ENCODE peak calls at places on chromosomes 6 and 20, in six cellular contexts. One of them, this sample, is unnamed.

GRCh38 chr6:119728220-119728750 is 378.7 kb upstream of the MAN1A1 start:
- DNase-seq in CD4-positive, CD25-positive, alpha-beta regulatory T cell: no peak
- DNase-seq in esophagus squamous epithelium: no peak
- DNase-seq in AG10803: no peak
- DNase-seq in ovary: no peak
- DNase-seq in brain microvascular endothelial cell: no peak
- DNase-seq in this sample: no peak

GRCh38 chr6:1439349-1439748 is 50.0 kb downstream of the FOXF2 start:
- DNase-seq in CD4-positive, CD25-positive, alpha-beta regulatory T cell: no peak
- DNase-seq in esophagus squamous epithelium: no peak
- DNase-seq in AG10803: no peak
- DNase-seq in ovary: no peak
- DNase-seq in brain microvascular endothelial cell: no peak
- DNase-seq in this sample: no peak

GRCh38 chr6:30814137-30815084 is 69.9 kb upstream of the DDR1 start:
- DNase-seq in CD4-positive, CD25-positive, alpha-beta regulatory T cell: no peak
- DNase-seq in esophagus squamous epithelium: no peak
- DNase-seq in AG10803: peak; percentile 69
- DNase-seq in ovary: no peak
- DNase-seq in brain microvascular endothelial cell: no peak
- DNase-seq in this sample: no peak

GRCh38 chr6:53796451-53796780 is 1.6 kb downstream of the LRRC1 start:
- DNase-seq in CD4-positive, CD25-positive, alpha-beta regulatory T cell: no peak
- DNase-seq in esophagus squamous epithelium: no peak
- DNase-seq in AG10803: no peak
- DNase-seq in ovary: no peak
- DNase-seq in brain microvascular endothelial cell: no peak
- DNase-seq in this sample: no peak

GRCh38 chr6:70753870-70754269 is 86.2 kb downstream of the SMAP1 start:
- DNase-seq in CD4-positive, CD25-positive, alpha-beta regulatory T cell: no peak
- DNase-seq in esophagus squamous epithelium: no peak
- DNase-seq in AG10803: no peak
- DNase-seq in ovary: no peak
- DNase-seq in brain microvascular endothelial cell: no peak
- DNase-seq in this sample: no peak

GRCh38 chr6:44327096-44327495 is 13.9 kb upstream of the AARS2 start:
- DNase-seq in CD4-positive, CD25-positive, alpha-beta regulatory T cell: no peak
- DNase-seq in esophagus squamous epithelium: no peak
- DNase-seq in AG10803: no peak
- DNase-seq in ovary: no peak
- DNase-seq in brain microvascular endothelial cell: no peak
- DNase-seq in this sample: no peak

GRCh38 chr6:31478186-31478950 is 19.6 kb upstream of the MICB start:
- DNase-seq in CD4-positive, CD25-positive, alpha-beta regulatory T cell: no peak
- DNase-seq in esophagus squamous epithelium: no peak
- DNase-seq in AG10803: no peak
- DNase-seq in ovary: no peak
- DNase-seq in brain microvascular endothelial cell: no peak
- DNase-seq in this sample: no peak

GRCh38 chr6:34305982-34306702 is 57.3 kb upstream of the SMIM29 start:
- DNase-seq in CD4-positive, CD25-positive, alpha-beta regulatory T cell: no peak
- DNase-seq in esophagus squamous epithelium: no peak
- DNase-seq in AG10803: peak; percentile 78
- DNase-seq in ovary: peak; percentile 38
- DNase-seq in brain microvascular endothelial cell: no peak
- DNase-seq in this sample: peak; percentile 35

GRCh38 chr20:5845686-5846651 is 95.8 kb downstream of the SHLD1 start:
- DNase-seq in CD4-positive, CD25-positive, alpha-beta regulatory T cell: peak; percentile 64
- DNase-seq in esophagus squamous epithelium: no peak
- DNase-seq in AG10803: peak; percentile 55
- DNase-seq in ovary: no peak
- DNase-seq in brain microvascular endothelial cell: peak; percentile 38
- DNase-seq in this sample: peak; percentile 69

GRCh38 chr20:31967830-31968249 is at the start of gene XKR7:
- DNase-seq in CD4-positive, CD25-positive, alpha-beta regulatory T cell: no peak
- DNase-seq in esophagus squamous epithelium: no peak
- DNase-seq in AG10803: no peak
- DNase-seq in ovary: no peak
- DNase-seq in brain microvascular endothelial cell: no peak
- DNase-seq in this sample: no peak

GRCh38 chr6:121482004-121482693 is 46.7 kb downstream of the GJA1 start:
- DNase-seq in CD4-positive, CD25-positive, alpha-beta regulatory T cell: no peak
- DNase-seq in esophagus squamous epithelium: no peak
- DNase-seq in AG10803: peak; percentile 64
- DNase-seq in ovary: no peak
- DNase-seq in brain microvascular endothelial cell: peak; percentile 70
- DNase-seq in this sample: no peak

GRCh38 chr6:34511214-34511922 is 44.8 kb downstream of the SPDEF start:
- DNase-seq in CD4-positive, CD25-positive, alpha-beta regulatory T cell: no peak
- DNase-seq in esophagus squamous epithelium: no peak
- DNase-seq in AG10803: no peak
- DNase-seq in ovary: no peak
- DNase-seq in brain microvascular endothelial cell: no peak
- DNase-seq in this sample: no peak

GRCh38 chr6:36386495-36387439 is 702 bp downstream of the ETV7 start:
- DNase-seq in CD4-positive, CD25-positive, alpha-beta regulatory T cell: peak; percentile 18
- DNase-seq in esophagus squamous epithelium: no peak
- DNase-seq in AG10803: peak; percentile 54
- DNase-seq in ovary: peak; percentile 44
- DNase-seq in brain microvascular endothelial cell: peak; percentile 56
- DNase-seq in this sample: no peak

GRCh38 chr6:98716341-98716740 is 118.0 kb upstream of the POU3F2 start:
- DNase-seq in CD4-positive, CD25-positive, alpha-beta regulatory T cell: no peak
- DNase-seq in esophagus squamous epithelium: no peak
- DNase-seq in AG10803: no peak
- DNase-seq in ovary: no peak
- DNase-seq in brain microvascular endothelial cell: no peak
- DNase-seq in this sample: no peak

DNA sequence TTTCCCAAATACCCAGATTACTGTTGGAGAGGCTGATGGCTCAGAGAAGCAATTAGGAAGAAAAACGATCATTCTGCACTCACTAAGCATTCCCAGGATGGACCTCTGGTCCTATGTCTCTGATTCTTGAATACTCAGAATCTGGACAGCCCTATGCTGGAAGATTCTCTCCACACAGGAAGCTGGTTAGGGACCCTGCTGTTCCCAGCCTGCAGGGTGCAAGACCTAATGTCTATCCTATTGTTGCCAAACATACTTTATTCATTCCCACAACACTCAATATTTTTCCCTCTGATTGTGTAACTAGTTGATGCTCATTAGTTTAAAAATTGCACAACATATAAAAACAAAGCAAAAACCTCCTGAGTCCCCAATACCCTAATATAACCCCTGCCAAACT is 533.0 kb downstream of the CDH26 start:
- DNase-seq in CD4-positive, CD25-positive, alpha-beta regulatory T cell: no peak
- DNase-seq in esophagus squamous epithelium: no peak
- DNase-seq in AG10803: no peak
- DNase-seq in ovary: no peak
- DNase-seq in brain microvascular endothelial cell: no peak
- DNase-seq in this sample: no peak
- H3K4me3 ChIP-seq in CD4-positive, CD25-positive, alpha-beta regulatory T cell: no peak overlapping the region
- H3K4me3 ChIP-seq in esophagus squamous epithelium: no peak overlapping the region
- H3K4me3 ChIP-seq in AG10803: no peak overlapping the region
- H3K4me3 ChIP-seq in ovary: no peak overlapping the region
- H3K4me3 ChIP-seq in brain microvascular endothelial cell: no peak overlapping the region
- H3K4me3 ChIP-seq in this sample: no peak overlapping the region

DNA sequence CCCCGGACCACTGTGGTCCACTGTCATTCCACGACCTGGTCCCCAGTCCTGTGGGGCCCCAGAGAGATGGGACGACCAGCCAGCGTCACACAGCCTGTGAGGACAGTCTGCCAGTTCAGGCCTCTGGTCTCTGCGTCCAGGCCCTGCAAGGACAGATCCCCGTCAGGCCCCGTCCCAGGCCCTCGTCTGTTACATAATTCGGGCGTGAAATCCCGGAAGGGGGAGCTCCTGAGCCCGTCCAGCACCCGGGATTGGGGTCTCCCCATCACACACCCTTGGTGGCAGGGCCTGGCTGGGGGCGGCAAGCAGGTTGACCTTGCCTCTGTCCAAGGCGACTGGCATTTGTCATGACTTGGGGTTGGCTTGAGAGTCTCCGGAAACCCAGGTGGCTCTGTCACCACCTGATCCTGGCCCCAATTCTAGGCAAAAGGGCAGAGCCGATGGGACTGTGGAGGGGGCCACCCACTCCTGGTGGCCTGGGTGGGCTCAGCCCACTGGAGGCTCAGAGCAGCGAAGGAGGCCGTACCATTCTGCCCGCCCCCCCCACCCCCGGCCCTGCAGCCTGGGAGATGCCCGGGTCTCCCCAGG is 73.8 kb upstream of the GATA5 start:
- DNase-seq in CD4-positive, CD25-positive, alpha-beta regulatory T cell: no peak
- DNase-seq in esophagus squamous epithelium: no peak
- DNase-seq in AG10803: no peak
- DNase-seq in ovary: no peak
- DNase-seq in brain microvascular endothelial cell: no peak
- DNase-seq in this sample: no peak
- H3K4me3 ChIP-seq in CD4-positive, CD25-positive, alpha-beta regulatory T cell: no peak overlapping the region
- H3K4me3 ChIP-seq in esophagus squamous epithelium: peak overlapping the region; percentile 46
- H3K4me3 ChIP-seq in AG10803: no peak overlapping the region
- H3K4me3 ChIP-seq in ovary: peak overlapping the region; percentile 43
- H3K4me3 ChIP-seq in brain microvascular endothelial cell: no peak overlapping the region
- H3K4me3 ChIP-seq in this sample: no peak overlapping the region

DNA sequence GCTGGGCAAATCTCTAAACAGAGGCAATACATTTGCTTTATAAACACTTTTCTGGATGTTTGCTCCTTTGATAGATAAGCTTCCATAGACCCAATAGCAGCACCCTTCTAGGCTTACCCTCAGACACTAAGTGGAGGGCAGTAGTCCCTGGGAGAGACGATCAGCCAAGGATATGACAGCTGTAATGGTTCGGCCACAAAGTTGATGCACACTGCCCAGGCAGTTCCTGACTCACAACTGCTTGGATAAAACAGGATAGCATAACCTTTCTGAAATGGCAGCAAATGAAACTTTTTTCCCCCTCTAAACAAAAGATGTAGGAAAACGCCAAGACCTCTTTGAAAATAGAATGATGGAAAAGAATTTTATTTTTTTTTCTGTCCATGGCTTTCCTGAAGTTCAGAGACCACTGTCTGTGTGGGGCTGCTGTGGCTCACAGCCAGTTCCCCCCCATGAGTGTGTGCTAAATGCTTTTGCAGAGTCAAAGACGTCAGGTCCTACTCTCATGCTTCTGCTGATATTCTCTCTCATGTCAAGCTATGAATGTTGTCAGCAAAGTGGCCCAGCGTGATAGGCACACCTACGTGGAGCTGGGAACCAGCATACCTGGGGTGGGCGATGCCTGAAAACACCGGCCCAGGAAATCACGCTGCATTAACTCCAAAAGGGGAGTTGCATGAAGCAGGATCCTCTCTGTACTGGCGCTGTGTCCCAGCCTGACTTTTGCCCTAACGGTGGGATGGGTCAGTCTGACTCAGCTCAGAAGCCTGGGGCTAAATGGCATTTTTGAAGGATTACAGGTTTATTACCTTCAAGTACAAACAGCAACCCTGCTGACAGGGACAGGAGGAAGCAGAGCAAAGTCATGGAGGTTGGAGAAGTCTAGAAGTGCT is 8.8 kb upstream of the MRPS10 start:
- DNase-seq in CD4-positive, CD25-positive, alpha-beta regulatory T cell: no peak
- DNase-seq in esophagus squamous epithelium: no peak
- DNase-seq in AG10803: peak; percentile 44
- DNase-seq in ovary: no peak
- DNase-seq in brain microvascular endothelial cell: peak; percentile 66
- DNase-seq in this sample: no peak
- H3K4me3 ChIP-seq in CD4-positive, CD25-positive, alpha-beta regulatory T cell: no peak overlapping the region
- H3K4me3 ChIP-seq in esophagus squamous epithelium: no peak overlapping the region
- H3K4me3 ChIP-seq in AG10803: no peak overlapping the region
- H3K4me3 ChIP-seq in ovary: no peak overlapping the region
- H3K4me3 ChIP-seq in brain microvascular endothelial cell: no peak overlapping the region
- H3K4me3 ChIP-seq in this sample: no peak overlapping the region

GRCh38 chr6:90285611-90286381 is 10.8 kb downstream of the BACH2 start:
- DNase-seq in CD4-positive, CD25-positive, alpha-beta regulatory T cell: peak; percentile 75
- DNase-seq in esophagus squamous epithelium: peak; percentile 56
- DNase-seq in AG10803: peak; percentile 79
- DNase-seq in ovary: peak; percentile 71
- DNase-seq in brain microvascular endothelial cell: peak; percentile 92
- DNase-seq in this sample: no peak
- H3K4me3 ChIP-seq in CD4-positive, CD25-positive, alpha-beta regulatory T cell: peak overlapping the region; percentile 89
- H3K4me3 ChIP-seq in esophagus squamous epithelium: no peak overlapping the region
- H3K4me3 ChIP-seq in AG10803: no peak overlapping the region
- H3K4me3 ChIP-seq in ovary: no peak overlapping the region
- H3K4me3 ChIP-seq in brain microvascular endothelial cell: peak overlapping the region; percentile 26
- H3K4me3 ChIP-seq in this sample: no peak overlapping the region

DNA sequence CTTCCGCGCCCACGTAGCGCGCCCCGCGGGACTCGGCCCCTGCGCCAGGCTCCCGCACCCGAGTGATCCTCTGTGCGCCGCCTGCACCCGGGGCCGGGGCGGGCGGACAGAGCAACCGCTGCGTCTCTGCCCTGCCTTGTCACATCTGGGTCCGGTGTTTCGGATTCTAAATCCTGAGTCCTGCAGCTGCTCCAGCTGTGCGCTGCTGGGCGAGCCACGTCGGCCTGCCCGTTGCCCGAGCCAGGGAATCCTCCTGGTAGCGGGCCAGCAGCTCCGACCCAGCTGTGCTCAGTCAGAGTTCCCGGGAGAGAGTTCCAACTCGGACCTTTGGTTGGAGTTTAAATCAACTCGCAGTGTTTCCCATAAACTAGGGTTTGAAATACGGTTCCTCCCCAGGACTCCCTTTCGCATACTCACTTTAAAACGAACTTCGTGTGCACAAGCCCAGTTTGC is 268 bp upstream of the PDE10A start:
- DNase-seq in CD4-positive, CD25-positive, alpha-beta regulatory T cell: no peak
- DNase-seq in esophagus squamous epithelium: no peak
- DNase-seq in AG10803: peak; percentile 19
- DNase-seq in ovary: peak; percentile 67
- DNase-seq in brain microvascular endothelial cell: peak; percentile 46
- DNase-seq in this sample: no peak
- H3K4me3 ChIP-seq in CD4-positive, CD25-positive, alpha-beta regulatory T cell: no peak overlapping the region
- H3K4me3 ChIP-seq in esophagus squamous epithelium: peak overlapping the region; percentile 58
- H3K4me3 ChIP-seq in AG10803: peak overlapping the region; percentile 34
- H3K4me3 ChIP-seq in ovary: peak overlapping the region; percentile 44
- H3K4me3 ChIP-seq in brain microvascular endothelial cell: peak overlapping the region; percentile 48
- H3K4me3 ChIP-seq in this sample: peak overlapping the region; percentile 84

DNA sequence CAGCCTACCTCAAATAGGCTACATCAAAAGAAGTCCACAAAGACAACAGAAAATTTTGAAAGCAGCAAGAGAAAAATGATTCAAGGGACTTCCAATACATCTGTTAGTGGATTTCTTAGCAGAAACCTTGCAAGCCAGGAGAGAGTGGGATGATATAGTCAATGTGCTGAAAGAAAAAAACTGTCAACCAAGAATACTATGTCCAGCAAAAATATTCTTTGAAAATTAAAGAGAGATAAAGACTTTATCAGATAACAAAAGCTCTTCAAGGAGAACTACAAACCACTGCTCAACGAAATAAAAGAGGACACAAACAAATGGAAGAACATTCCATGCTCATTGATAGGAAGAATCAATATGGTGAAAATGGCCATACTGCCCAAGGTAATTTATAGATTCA is 34.0 kb downstream of the MCHR2 start:
- DNase-seq in CD4-positive, CD25-positive, alpha-beta regulatory T cell: no peak
- DNase-seq in esophagus squamous epithelium: no peak
- DNase-seq in AG10803: no peak
- DNase-seq in ovary: no peak
- DNase-seq in brain microvascular endothelial cell: no peak
- DNase-seq in this sample: no peak
- H3K4me3 ChIP-seq in CD4-positive, CD25-positive, alpha-beta regulatory T cell: no peak overlapping the region
- H3K4me3 ChIP-seq in esophagus squamous epithelium: no peak overlapping the region
- H3K4me3 ChIP-seq in AG10803: no peak overlapping the region
- H3K4me3 ChIP-seq in ovary: no peak overlapping the region
- H3K4me3 ChIP-seq in brain microvascular endothelial cell: no peak overlapping the region
- H3K4me3 ChIP-seq in this sample: no peak overlapping the region

This sample was measured in LNCaP clone FGC.